ENCODE peak calls at places on chromosome 3, in six cellular contexts. W is GDM1; G is AG04450; Z is stimulated activated CD4-positive, alpha-beta T cell treated with anti-CD3 and anti-CD28 coated beads, Interleukin-2, amount 100 ng/mL, for 48 hours; S is ELR; Y is SHP77. I is an unnamed sample.

GRCh38 chr3:64166584-64167155 is 58.6 kb downstream of the PRICKLE2 start:
- DNase-seq in W (no peak), G (no peak), Z (no peak), S (no peak), Y (no peak), I (no peak)

GRCh38 chr3:25283596-25283995 is 144.5 kb upstream of the RARB start:
- DNase-seq in W (no peak), G (no peak), Z (no peak), S (no peak), Y (no peak), I (no peak)

GRCh38 chr3:174776123-174776522 is 83.0 kb upstream of the NAALADL2 start:
- DNase-seq in W (no peak), G (no peak), Z (no peak), S (peak), Y (no peak), I (no peak)

GRCh38 chr3:144687862-144688261 is 716.2 kb downstream of the DIPK2A start:
- DNase-seq in W (no peak), G (no peak), Z (no peak), S (peak), Y (peak), I (no peak)

GRCh38 chr3:12658593-12659058 is 5.3 kb downstream of the RAF1 start:
- DNase-seq in W (no peak), G (no peak), Z (no peak), S (peak), Y (no peak), I (no peak)

GRCh38 chr3:194620192-194620591 is 13.0 kb downstream of the TMEM44 start:
- DNase-seq in W (no peak), G (no peak), Z (no peak), S (no peak), Y (no peak), I (no peak)

GRCh38 chr3:50427255-50427654 is 67.9 kb upstream of the TMEM115 start:
- DNase-seq in W (no peak), G (no peak), Z (no peak), S (no peak), Y (no peak), I (no peak)

GRCh38 chr3:45608885-45609284 is 14.3 kb downstream of the LIMD1 start:
- DNase-seq in W (no peak), G (no peak), Z (no peak), S (peak), Y (no peak), I (no peak)

GRCh38 chr3:177894021-177894690 is 642.1 kb upstream of the KCNMB2 start:
- DNase-seq in W (no peak), G (no peak), Z (no peak), S (peak), Y (no peak), I (no peak)

GRCh38 chr3:64909757-64910475 is 222.1 kb upstream of the ADAMTS9 start:
- DNase-seq in W (no peak), G (no peak), Z (no peak), S (no peak), Y (no peak), I (no peak)

GRCh38 chr3:123344175-123344908 is 104.5 kb downstream of the ADCY5 start:
- DNase-seq in W (no peak), G (no peak), Z (no peak), S (peak), Y (no peak), I (no peak)

GRCh38 chr3:179560791-179561190 is 1.9 kb upstream of the ACTL6A start:
- DNase-seq in W (no peak), G (no peak), Z (no peak), S (peak), Y (no peak), I (no peak)

GRCh38 chr3:51340989-51341636 is 44.0 kb upstream of the MANF start:
- DNase-seq in W (no peak), G (no peak), Z (no peak), S (peak), Y (no peak), I (no peak)

GRCh38 chr3:73007992-73008712 is 11.5 kb downstream of the PPP4R2 start:
- DNase-seq in W (no peak), G (no peak), Z (no peak), S (peak), Y (no peak), I (no peak)

GRCh38 chr3:51539291-51539891 is 872 bp downstream of the RAD54L2 start:
- DNase-seq in W (no peak), G (no peak), Z (peak), S (peak), Y (no peak), I (peak)

GRCh38 chr3:126781889-126782491 is 78.0 kb downstream of the CHCHD6 start:
- DNase-seq in W (no peak), G (peak), Z (no peak), S (peak), Y (no peak), I (no peak)

GRCh38 chr3:134618986-134619615 is 31.7 kb downstream of the KY start:
- DNase-seq in W (no peak), G (no peak), Z (no peak), S (no peak), Y (no peak), I (no peak)

I was measured in activated naive CD4-positive, alpha-beta T cell treated with Interleukin-2 at 50 U/mL for 16 hours.